ENCODE peak calls at places on chromosomes 1 and 21, in eight cellular contexts. L is Caki2; N is activated CD4-positive, alpha-beta T cell treated with anti-CD3 and anti-CD28 coated beads for 1 hour; H is cardiac fibroblast; A is hepatic stellate cell; U is neural progenitor cell; O is GM12865; Z is BJ. B is an unnamed sample.

GRCh38 chr1:186617860-186618780 is 62.1 kb downstream of the PTGS2 start:
- DNase-seq in L (peak), N (no peak), H (peak), A (no peak), U (no peak), O (peak), Z (no peak), B (peak)

GRCh38 chr21:44947930-44948331 is 8.1 kb downstream of the SLX9 start:
- DNase-seq in L (no peak), N (no peak), H (no peak), A (no peak), U (no peak), O (no peak), Z (no peak), B (no peak)

GRCh38 chr1:192869308-192869940 is 60.6 kb downstream of the RGS2 start:
- DNase-seq in L (no peak), N (no peak), H (no peak), A (no peak), U (no peak), O (no peak), Z (no peak), B (no peak)

GRCh38 chr1:216237927-216238550 is 185.2 kb downstream of the USH2A start:
- DNase-seq in L (no peak), N (no peak), H (no peak), A (no peak), U (no peak), O (no peak), Z (no peak), B (no peak)

GRCh38 chr1:28796321-28797213 is 15.4 kb upstream of the OPRD1 start:
- DNase-seq in L (no peak), N (no peak), H (no peak), A (no peak), U (peak), O (no peak), Z (no peak), B (no peak)

GRCh38 chr1:20411196-20411980 is 74.6 kb downstream of the CAMK2N1 start:
- DNase-seq in L (peak), N (no peak), H (peak), A (peak), U (no peak), O (no peak), Z (peak), B (peak)

GRCh38 chr1:40530735-40531380 is 579 bp upstream of the ZNF684 start:
- DNase-seq in L (no peak), N (no peak), H (peak), A (peak), U (no peak), O (peak), Z (no peak), B (no peak)

GRCh38 chr1:150089846-150090520 is 22.4 kb downstream of the VPS45 start:
- DNase-seq in L (no peak), N (no peak), H (no peak), A (no peak), U (no peak), O (peak), Z (no peak), B (no peak)

GRCh38 chr1:175318633-175319032 is 126.1 kb upstream of the KIAA0040 start:
- DNase-seq in L (no peak), N (no peak), H (no peak), A (no peak), U (no peak), O (no peak), Z (no peak), B (no peak)

GRCh38 chr1:2611034-2611501 is 21.7 kb downstream of the MMEL1 start:
- DNase-seq in L (no peak), N (no peak), H (no peak), A (no peak), U (peak), O (no peak), Z (no peak), B (no peak)

GRCh38 chr21:43645414-43645891 is 13.8 kb downstream of the HSF2BP start:
- DNase-seq in L (peak), N (no peak), H (peak), A (peak), U (peak), O (peak), Z (no peak), B (peak)

GRCh38 chr1:27574871-27575831 is 28.8 kb downstream of the AHDC1 start:
- DNase-seq in L (no peak), N (no peak), H (peak), A (peak), U (peak), O (no peak), Z (no peak), B (peak)

GRCh38 chr1:68544651-68545050 is 47.8 kb upstream of the DEPDC1 start:
- DNase-seq in L (no peak), N (no peak), H (no peak), A (no peak), U (no peak), O (no peak), Z (no peak), B (no peak)

GRCh38 chr1:109193653-109194590 is 19.8 kb upstream of the SARS1 start:
- DNase-seq in L (no peak), N (peak), H (peak), A (peak), U (peak), O (peak), Z (no peak), B (no peak)

GRCh38 chr1:16072616-16073484 is 601 bp downstream of the FAM131C start:
- DNase-seq in L (no peak), N (no peak), H (no peak), A (no peak), U (peak), O (no peak), Z (no peak), B (no peak)

GRCh38 chr1:6080469-6080868 is 34.8 kb downstream of the KCNAB2 start:
- DNase-seq in L (no peak), N (no peak), H (no peak), A (no peak), U (no peak), O (no peak), Z (no peak), B (no peak)

GRCh38 chr1:179955318-179955638 is 668 bp downstream of the CEP350 start:
- DNase-seq in L (no peak), N (no peak), H (peak), A (no peak), U (no peak), O (no peak), Z (no peak), B (no peak)

GRCh38 chr1:16231331-16232315 is 5.4 kb downstream of the CPLANE2 start:
- DNase-seq in L (no peak), N (no peak), H (no peak), A (no peak), U (no peak), O (no peak), Z (no peak), B (no peak)

GRCh38 chr1:58251415-58252073 is 295.0 kb downstream of the OMA1 start:
- DNase-seq in L (no peak), N (no peak), H (peak), A (no peak), U (peak), O (peak), Z (no peak), B (no peak)

GRCh38 chr1:34779526-34779925 is 1.5 kb upstream of the GJB3 start:
- DNase-seq in L (no peak), N (no peak), H (no peak), A (no peak), U (no peak), O (no peak), Z (no peak), B (no peak)

GRCh38 chr1:6490181-6491075 is 1.0 kb downstream of the PLEKHG5 start:
- DNase-seq in L (peak), N (peak), H (peak), A (peak), U (peak), O (peak), Z (no peak), B (no peak)

GRCh38 chr21:37606549-37606948 is 240.0 kb downstream of the DYRK1A start:
- DNase-seq in L (no peak), N (no peak), H (no peak), A (no peak), U (no peak), O (no peak), Z (no peak), B (no peak)

GRCh38 chr1:55443175-55443933 is 228.2 kb upstream of the USP24 start:
- DNase-seq in L (peak), N (no peak), H (peak), A (peak), U (no peak), O (no peak), Z (peak), B (peak)

GRCh38 chr1:169193191-169193850 is 86.8 kb downstream of the ATP1B1 start:
- DNase-seq in L (no peak), N (no peak), H (peak), A (peak), U (no peak), O (no peak), Z (no peak), B (no peak)

GRCh38 chr1:36239941-36240637 is 15.8 kb downstream of the THRAP3 start:
- DNase-seq in L (no peak), N (no peak), H (peak), A (no peak), U (peak), O (no peak), Z (no peak), B (no peak)

GRCh38 chr21:41141031-41141457 is 26.9 kb upstream of the BACE2 start:
- DNase-seq in L (peak), N (no peak), H (peak), A (no peak), U (no peak), O (no peak), Z (peak), B (peak)

GRCh38 chr1:31012210-31012924 is 53.1 kb downstream of the PUM1 start:
- DNase-seq in L (no peak), N (no peak), H (no peak), A (no peak), U (no peak), O (no peak), Z (no peak), B (no peak)

GRCh38 chr1:67948155-67949075 is 102.0 kb downstream of the DIRAS3 start:
- DNase-seq in L (peak), N (no peak), H (peak), A (peak), U (no peak), O (no peak), Z (peak), B (peak)

GRCh38 chr1:81174052-81174451 is 626.7 kb upstream of the ADGRL2 start:
- DNase-seq in L (no peak), N (no peak), H (no peak), A (no peak), U (no peak), O (no peak), Z (no peak), B (no peak)

GRCh38 chr1:166489670-166490436 is 323.1 kb upstream of the FAM78B start:
- DNase-seq in L (peak), N (peak), H (peak), A (no peak), U (no peak), O (peak), Z (no peak), B (no peak)

GRCh38 chr1:47183308-47184089 is 6.3 kb downstream of the PDZK1IP1 start:
- DNase-seq in L (no peak), N (no peak), H (no peak), A (no peak), U (no peak), O (no peak), Z (no peak), B (no peak)

GRCh38 chr21:37423103-37423502 is 56.5 kb downstream of the DYRK1A start:
- DNase-seq in L (no peak), N (no peak), H (no peak), A (no peak), U (no peak), O (no peak), Z (no peak), B (no peak)

GRCh38 chr1:77536813-77537212 is 145.6 kb downstream of the ZZZ3 start:
- DNase-seq in L (peak), N (no peak), H (peak), A (peak), U (no peak), O (no peak), Z (peak), B (peak)

GRCh38 chr1:178725603-178726517 is 816 bp downstream of the RALGPS2 start:
- DNase-seq in L (peak), N (peak), H (peak), A (peak), U (peak), O (peak), Z (no peak), B (no peak)

GRCh38 chr1:41847733-41848132 is 71.0 kb downstream of the HIVEP3 start:
- DNase-seq in L (no peak), N (no peak), H (no peak), A (no peak), U (no peak), O (no peak), Z (no peak), B (no peak)

GRCh38 chr1:101898137-101898536 is 98.6 kb downstream of the OLFM3 start:
- DNase-seq in L (no peak), N (no peak), H (no peak), A (no peak), U (no peak), O (no peak), Z (no peak), B (no peak)

GRCh38 chr21:36246080-36246631 is 73.8 kb upstream of the MORC3 start:
- DNase-seq in L (peak), N (no peak), H (no peak), A (no peak), U (no peak), O (no peak), Z (no peak), B (no peak)

B was measured in GM04504.